ENCODE peak calls at places on chromosomes 6 and 20, in four cellular contexts. R, N, D and M are unnamed samples.

GRCh38 chr6:113636357-113636824 is 220.8 kb upstream of the MARCKS start:
- DNase-seq in N (no peak), R (peak; percentile 26), D (no peak), M (no peak)

GRCh38 chr6:4516206-4516605 is 260.0 kb upstream of the CDYL start:
- DNase-seq in N (no peak), D (no peak), R (no peak), M (no peak)

GRCh38 chr20:57176842-57177241 is 89.6 kb downstream of the BMP7 start:
- DNase-seq in R (no peak), N (no peak), D (no peak), M (no peak)

GRCh38 chr6:68468244-68468884 is 166.7 kb upstream of the ADGRB3 start:
- DNase-seq in N (no peak), R (no peak), D (no peak), M (no peak)

GRCh38 chr6:10621847-10622246 is 72.6 kb downstream of the C6orf52 start:
- DNase-seq in R (no peak), D (no peak), N (no peak), M (no peak)

GRCh38 chr6:87264481-87264880 is 57.9 kb upstream of the SMIM8 start:
- DNase-seq in R (no peak), N (no peak), D (no peak), M (no peak)

GRCh38 chr20:43003318-43003928 is 186.3 kb downstream of the PTPRT start:
- DNase-seq in N (no peak), R (no peak), D (no peak), M (no peak)

GRCh38 chr6:6892706-6893601 is 214.8 kb upstream of the RREB1 start:
- DNase-seq in N (no peak), D (no peak), R (no peak), M (peak; percentile 75)

GRCh38 chr6:112289039-112289566 is 34.7 kb upstream of the LAMA4 start:
- DNase-seq in R (no peak), D (peak; percentile 87), N (peak; percentile 13), M (peak; percentile 46)

GRCh38 chr20:50304501-50304856 is 113.8 kb downstream of the CEBPB start:
- DNase-seq in N (no peak), D (peak; percentile 87), R (no peak), M (peak; percentile 74)

GRCh38 chr6:11648436-11648775 is 110.9 kb downstream of the TMEM170B start:
- DNase-seq in D (no peak), R (no peak), N (no peak), M (no peak)

GRCh38 chr6:15389759-15390723 is 144.2 kb downstream of the JARID2 start:
- DNase-seq in N (no peak), D (no peak), R (peak; percentile 60), M (no peak)

GRCh38 chr6:15073344-15073789 is 172.5 kb upstream of the JARID2 start:
- DNase-seq in D (no peak), N (no peak), R (no peak), M (no peak)

GRCh38 chr20:59448828-59449444 is 148.5 kb downstream of the EDN3 start:
- DNase-seq in D (no peak), N (no peak), R (no peak), M (no peak)

GRCh38 chr6:117477988-117478852 is 4.3 kb upstream of the DCBLD1 start:
- DNase-seq in N (no peak), R (peak; percentile 97), D (no peak), M (no peak)

GRCh38 chr6:28134015-28134414 is 7.7 kb upstream of the ZKSCAN8 start:
- DNase-seq in N (no peak), R (peak; percentile 59), D (no peak), M (peak; percentile 25)

GRCh38 chr6:7003041-7003440 is 104.7 kb upstream of the RREB1 start:
- DNase-seq in N (no peak), D (no peak), R (no peak), M (no peak)

GRCh38 chr6:157849288-157850017 is 26.4 kb downstream of the SNX9 start:
- DNase-seq in N (no peak), R (no peak), D (no peak), M (no peak)

GRCh38 chr6:159527351-159527750 is 165.7 kb downstream of the SOD2 start:
- DNase-seq in D (no peak), N (no peak), R (no peak), M (no peak)

GRCh38 chr20:48034754-48035153 is 249.5 kb upstream of the SULF2 start:
- DNase-seq in N (no peak), D (no peak), R (no peak), M (no peak)

GRCh38 chr6:42396720-42397119 is 55.0 kb downstream of the TRERF1 start:
- DNase-seq in R (no peak), D (no peak), N (no peak), M (no peak)

GRCh38 chr20:37727957-37728634 is 34.3 kb downstream of the CTNNBL1 start:
- DNase-seq in N (no peak), D (no peak), R (no peak), M (no peak)

GRCh38 chr6:36674942-36675341 is 3.6 kb upstream of the CDKN1A start:
- DNase-seq in N (no peak), D (no peak), R (no peak), M (no peak)

GRCh38 chr20:38152175-38153010 is 12.7 kb downstream of the TGM2 start:
- DNase-seq in N (peak; percentile 81), R (peak; percentile 44), D (peak; percentile 70), M (peak; percentile 94)

GRCh38 chr6:74925683-74926082 is 280.2 kb downstream of the COL12A1 start:
- DNase-seq in N (no peak), R (no peak), D (no peak), M (no peak)

GRCh38 chr6:89682991-89683390 is 44.4 kb upstream of the LYRM2 start:
- DNase-seq in R (no peak), N (no peak), D (no peak), M (no peak)

DNA sequence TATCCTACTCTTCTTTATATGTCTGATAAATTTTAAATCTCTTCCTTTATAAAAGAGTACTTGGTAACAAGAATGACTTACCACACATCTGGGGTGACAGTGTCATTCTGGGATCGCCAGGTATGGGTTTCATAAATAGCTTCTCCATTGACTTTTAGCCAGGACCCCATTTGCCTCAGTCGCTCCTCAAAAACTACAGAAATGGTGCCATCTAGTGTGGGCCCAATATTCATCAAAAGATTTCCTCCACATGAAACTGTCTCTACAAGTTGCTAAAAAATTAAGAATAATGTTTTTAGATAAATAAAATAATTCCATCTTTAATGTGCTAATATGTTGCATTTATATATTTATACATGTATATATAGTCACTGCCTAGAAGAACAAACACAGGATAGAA is 9.7 kb downstream of the FUCA2 start:
- DNase-seq in N (no peak), R (no peak), D (no peak), M (no peak)
- H3K36me3 ChIP-seq in N (no peaks in the 10 kb centered on the region), R (peaks cover 92% of the 10 kb centered on the region), D (no peaks in the 10 kb centered on the region), M (peaks cover 34% of the 10 kb centered on the region)

DNA sequence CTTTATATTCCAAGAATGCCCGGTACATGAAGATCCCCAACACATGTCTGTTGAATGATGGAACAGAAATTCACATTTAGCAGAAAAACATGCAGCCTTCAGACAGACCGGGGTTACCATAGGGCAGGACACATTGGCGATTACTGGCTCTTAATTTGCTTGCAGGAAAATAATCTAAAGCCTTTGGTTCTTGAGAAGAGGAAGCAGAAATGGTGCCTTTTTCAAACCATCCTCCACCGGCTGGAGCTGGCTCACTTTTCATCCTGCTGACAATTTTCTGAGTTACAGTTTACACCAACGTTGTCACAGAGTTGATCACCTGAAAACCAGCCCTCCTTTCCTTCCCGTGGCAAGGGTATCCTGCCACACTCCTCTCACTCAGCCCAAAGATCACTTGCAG is 32.6 kb downstream of the SF3B5 start:
- DNase-seq in N (no peak), D (no peak), R (no peak), M (no peak)
- H3K27me3 ChIP-seq in N (no peaks in the 10 kb centered on the region), D (no peaks in the 10 kb centered on the region), R (no peaks in the 10 kb centered on the region), M (peaks cover 3% of the 10 kb centered on the region)

DNA sequence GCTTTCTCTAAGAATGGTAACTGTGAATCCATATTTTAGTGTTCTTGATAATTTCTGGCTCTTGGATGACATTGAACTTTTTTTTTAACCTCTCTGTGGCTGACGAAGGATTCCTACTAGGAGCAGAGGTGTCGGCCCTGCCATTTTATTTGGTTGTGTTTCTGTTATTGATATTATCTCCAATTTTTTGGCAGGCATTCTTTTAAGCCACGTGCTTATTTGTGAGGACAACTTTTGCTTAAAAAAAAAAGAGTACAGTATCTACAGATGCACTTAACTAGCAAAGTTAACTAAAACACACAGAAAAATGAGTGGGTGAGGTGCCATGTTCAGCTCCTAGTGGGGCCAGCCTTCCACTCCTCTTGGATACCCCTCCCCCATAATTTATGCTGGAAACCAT is 1.1 kb downstream of the FANCE start:
- DNase-seq in D (no peak), R (no peak), N (no peak), M (no peak)
- TF ChIP-seq POLR2A in D (no peak), R (no peak), N (no peak), M (no peak)

GRCh38 chr6:140661691-140662090 is 1287.2 kb upstream of the CITED2 start:
- DNase-seq in R (no peak), D (no peak), N (no peak), M (no peak)
- H3K36me3 ChIP-seq in R (no peaks in the 10 kb centered on the region), D (no peaks in the 10 kb centered on the region), N (no peaks in the 10 kb centered on the region), M (no peaks in the 10 kb centered on the region)

GRCh38 chr20:63005240-63005861 is 1.4 kb downstream of the BHLHE23 start:
- DNase-seq in N (no peak), D (no peak), R (no peak), M (no peak)
- H3K27me3 ChIP-seq in N (peaks cover 37% of the 10 kb centered on the region), D (peaks cover 23% of the 10 kb centered on the region), R (peaks cover 36% of the 10 kb centered on the region), M (peaks cover 93% of the 10 kb centered on the region)

DNA sequence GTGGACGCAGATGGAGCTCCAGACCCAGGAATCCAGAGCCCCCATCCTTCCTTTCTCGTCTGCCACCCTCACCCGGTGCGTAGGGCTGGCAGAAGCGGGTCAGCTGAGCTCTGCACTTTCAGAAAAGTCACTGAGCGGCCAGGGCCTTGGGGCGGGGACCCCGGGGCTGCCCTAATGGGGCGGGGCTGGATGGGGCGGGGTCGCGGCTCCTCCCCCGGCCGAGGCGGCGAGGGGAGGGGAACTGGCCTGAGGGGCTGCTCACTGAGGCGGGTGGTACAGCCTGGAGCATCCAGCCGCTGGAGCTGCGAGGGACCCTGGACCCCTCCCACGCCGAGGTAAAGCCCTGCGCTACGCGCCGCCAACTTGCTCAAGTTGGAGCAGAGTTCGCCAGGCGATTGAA is at the start of the genes DEFB124 and REM1:
- DNase-seq in N (peak; percentile 16), D (peak; percentile 73), R (no peak), M (peak; percentile 17)
- TF ChIP-seq POLR2A in N (no peak), D (no peak), R (no peak), M (no peak)

GRCh38 chr20:44981736-44982406 is 15.6 kb downstream of the STK4 start:
- DNase-seq in R (no peak), D (no peak), N (no peak), M (no peak)

GRCh38 chr20:44983095-44983674 is 16.9 kb downstream of the STK4 start:
- DNase-seq in R (no peak), N (no peak), D (no peak), M (no peak)

GRCh38 chr20:44976698-44977097 is 10.4 kb downstream of the STK4 start:
- DNase-seq in R (no peak), N (no peak), D (no peak), M (no peak)

GRCh38 chr20:44979090-44979621 is 12.8 kb downstream of the STK4 start:
- DNase-seq in R (no peak), N (no peak), D (no peak), M (no peak)
- H3K36me3 ChIP-seq in R (peaks cover 64% of the 10 kb centered on the region), N (no peaks in the 10 kb centered on the region), D (no peaks in the 10 kb centered on the region), M (peaks cover 28% of the 10 kb centered on the region)